ENCODE peak calls at places on chromosomes 1 and 21, in ten cellular contexts. One of them, this sample, is unnamed.

GRCh38 chr1:174954686-174955669 is 44.8 kb upstream of the CACYBP start:
- DNase-seq in kidney tubule cell: no peak
- DNase-seq in stimulated activated CD8-positive, alpha-beta memory T cell treated with anti-CD3 and anti-CD28 coated beads, Interleukin-4, amount 100 ng/mL, for 24 hours: no peak
- DNase-seq in AG10803: no peak
- DNase-seq in ELR: no peak
- DNase-seq in naive thymus-derived CD8-positive, alpha-beta T cell: no peak
- DNase-seq in T-helper 2 cell: no peak
- DNase-seq in DMS79 treated with DMSO at 0.1 percent for 48 hours: peak; percentile 91
- DNase-seq in substantia nigra: no peak
- DNase-seq in fibroblast of pulmonary artery: no peak
- DNase-seq in this sample: no peak

GRCh38 chr1:211381481-211382181 is 55.0 kb downstream of the TRAF5 start:
- DNase-seq in ELR: peak; percentile 8
- DNase-seq in stimulated activated CD8-positive, alpha-beta memory T cell treated with anti-CD3 and anti-CD28 coated beads, Interleukin-4, amount 100 ng/mL, for 24 hours: no peak
- DNase-seq in fibroblast of pulmonary artery: no peak
- DNase-seq in substantia nigra: no peak
- DNase-seq in kidney tubule cell: no peak
- DNase-seq in DMS79 treated with DMSO at 0.1 percent for 48 hours: no peak
- DNase-seq in naive thymus-derived CD8-positive, alpha-beta T cell: no peak
- DNase-seq in T-helper 2 cell: no peak
- DNase-seq in AG10803: no peak
- DNase-seq in this sample: no peak

GRCh38 chr1:221478050-221478949 is 263.6 kb downstream of the DUSP10 start:
- DNase-seq in AG10803: peak; percentile 84
- DNase-seq in kidney tubule cell: peak; percentile 95
- DNase-seq in T-helper 2 cell: peak; percentile 15
- DNase-seq in fibroblast of pulmonary artery: peak; percentile 89
- DNase-seq in ELR: peak; percentile 93
- DNase-seq in DMS79 treated with DMSO at 0.1 percent for 48 hours: peak; percentile 4
- DNase-seq in substantia nigra: peak; percentile 3
- DNase-seq in stimulated activated CD8-positive, alpha-beta memory T cell treated with anti-CD3 and anti-CD28 coated beads, Interleukin-4, amount 100 ng/mL, for 24 hours: peak; percentile 20
- DNase-seq in naive thymus-derived CD8-positive, alpha-beta T cell: peak; percentile 76
- DNase-seq in this sample: peak; percentile 74

GRCh38 chr1:28577738-28578536 is 14.1 kb upstream of the RAB42 start:
- DNase-seq in naive thymus-derived CD8-positive, alpha-beta T cell: no peak
- DNase-seq in kidney tubule cell: peak; percentile 60
- DNase-seq in T-helper 2 cell: no peak
- DNase-seq in AG10803: no peak
- DNase-seq in ELR: peak; percentile 30
- DNase-seq in substantia nigra: no peak
- DNase-seq in DMS79 treated with DMSO at 0.1 percent for 48 hours: no peak
- DNase-seq in fibroblast of pulmonary artery: no peak
- DNase-seq in stimulated activated CD8-positive, alpha-beta memory T cell treated with anti-CD3 and anti-CD28 coated beads, Interleukin-4, amount 100 ng/mL, for 24 hours: no peak
- DNase-seq in this sample: no peak

GRCh38 chr1:206498685-206499084 is 8.6 kb upstream of the RASSF5 start:
- DNase-seq in T-helper 2 cell: no peak
- DNase-seq in stimulated activated CD8-positive, alpha-beta memory T cell treated with anti-CD3 and anti-CD28 coated beads, Interleukin-4, amount 100 ng/mL, for 24 hours: no peak
- DNase-seq in substantia nigra: no peak
- DNase-seq in naive thymus-derived CD8-positive, alpha-beta T cell: no peak
- DNase-seq in DMS79 treated with DMSO at 0.1 percent for 48 hours: no peak
- DNase-seq in fibroblast of pulmonary artery: no peak
- DNase-seq in kidney tubule cell: peak; percentile 94
- DNase-seq in ELR: peak; percentile 17
- DNase-seq in AG10803: no peak
- DNase-seq in this sample: peak; percentile 53

GRCh38 chr1:156616463-156616862 is 2.8 kb upstream of the HAPLN2 start:
- DNase-seq in substantia nigra: no peak
- DNase-seq in DMS79 treated with DMSO at 0.1 percent for 48 hours: no peak
- DNase-seq in kidney tubule cell: peak; percentile 28
- DNase-seq in stimulated activated CD8-positive, alpha-beta memory T cell treated with anti-CD3 and anti-CD28 coated beads, Interleukin-4, amount 100 ng/mL, for 24 hours: no peak
- DNase-seq in ELR: peak; percentile 37
- DNase-seq in fibroblast of pulmonary artery: peak; percentile 64
- DNase-seq in naive thymus-derived CD8-positive, alpha-beta T cell: no peak
- DNase-seq in T-helper 2 cell: no peak
- DNase-seq in AG10803: no peak
- DNase-seq in this sample: peak; percentile 41

GRCh38 chr1:155026588-155026987 is 7.0 kb downstream of the DCST2 start:
- DNase-seq in substantia nigra: no peak
- DNase-seq in AG10803: no peak
- DNase-seq in kidney tubule cell: peak; percentile 85
- DNase-seq in T-helper 2 cell: no peak
- DNase-seq in fibroblast of pulmonary artery: no peak
- DNase-seq in naive thymus-derived CD8-positive, alpha-beta T cell: no peak
- DNase-seq in ELR: peak; percentile 85
- DNase-seq in DMS79 treated with DMSO at 0.1 percent for 48 hours: no peak
- DNase-seq in stimulated activated CD8-positive, alpha-beta memory T cell treated with anti-CD3 and anti-CD28 coated beads, Interleukin-4, amount 100 ng/mL, for 24 hours: no peak
- DNase-seq in this sample: peak; percentile 60

GRCh38 chr1:95733671-95734070 is 499.7 kb downstream of the RWDD3 start:
- DNase-seq in AG10803: no peak
- DNase-seq in fibroblast of pulmonary artery: no peak
- DNase-seq in DMS79 treated with DMSO at 0.1 percent for 48 hours: no peak
- DNase-seq in naive thymus-derived CD8-positive, alpha-beta T cell: no peak
- DNase-seq in substantia nigra: no peak
- DNase-seq in T-helper 2 cell: no peak
- DNase-seq in kidney tubule cell: no peak
- DNase-seq in ELR: no peak
- DNase-seq in stimulated activated CD8-positive, alpha-beta memory T cell treated with anti-CD3 and anti-CD28 coated beads, Interleukin-4, amount 100 ng/mL, for 24 hours: no peak
- DNase-seq in this sample: no peak

GRCh38 chr1:212561501-212561931 is 47.0 kb upstream of the ATF3 start:
- DNase-seq in T-helper 2 cell: no peak
- DNase-seq in stimulated activated CD8-positive, alpha-beta memory T cell treated with anti-CD3 and anti-CD28 coated beads, Interleukin-4, amount 100 ng/mL, for 24 hours: no peak
- DNase-seq in ELR: peak; percentile 75
- DNase-seq in AG10803: peak; percentile 45
- DNase-seq in fibroblast of pulmonary artery: peak; percentile 18
- DNase-seq in naive thymus-derived CD8-positive, alpha-beta T cell: no peak
- DNase-seq in DMS79 treated with DMSO at 0.1 percent for 48 hours: no peak
- DNase-seq in kidney tubule cell: peak; percentile 74
- DNase-seq in substantia nigra: no peak
- DNase-seq in this sample: no peak

GRCh38 chr1:232533328-232533727 is 96.6 kb downstream of the SIPA1L2 start:
- DNase-seq in kidney tubule cell: no peak
- DNase-seq in naive thymus-derived CD8-positive, alpha-beta T cell: no peak
- DNase-seq in fibroblast of pulmonary artery: no peak
- DNase-seq in substantia nigra: no peak
- DNase-seq in AG10803: no peak
- DNase-seq in ELR: no peak
- DNase-seq in T-helper 2 cell: no peak
- DNase-seq in stimulated activated CD8-positive, alpha-beta memory T cell treated with anti-CD3 and anti-CD28 coated beads, Interleukin-4, amount 100 ng/mL, for 24 hours: no peak
- DNase-seq in DMS79 treated with DMSO at 0.1 percent for 48 hours: no peak
- DNase-seq in this sample: no peak

GRCh38 chr1:110390096-110390495 is 730 bp downstream of the SLC16A4 start:
- DNase-seq in kidney tubule cell: peak; percentile 75
- DNase-seq in naive thymus-derived CD8-positive, alpha-beta T cell: no peak
- DNase-seq in ELR: peak; percentile 84
- DNase-seq in DMS79 treated with DMSO at 0.1 percent for 48 hours: no peak
- DNase-seq in AG10803: peak; percentile 76
- DNase-seq in stimulated activated CD8-positive, alpha-beta memory T cell treated with anti-CD3 and anti-CD28 coated beads, Interleukin-4, amount 100 ng/mL, for 24 hours: no peak
- DNase-seq in substantia nigra: no peak
- DNase-seq in fibroblast of pulmonary artery: peak; percentile 59
- DNase-seq in T-helper 2 cell: no peak
- DNase-seq in this sample: no peak

GRCh38 chr21:20647603-20648002 is 350.6 kb upstream of the NCAM2 start:
- DNase-seq in stimulated activated CD8-positive, alpha-beta memory T cell treated with anti-CD3 and anti-CD28 coated beads, Interleukin-4, amount 100 ng/mL, for 24 hours: no peak
- DNase-seq in T-helper 2 cell: no peak
- DNase-seq in substantia nigra: no peak
- DNase-seq in fibroblast of pulmonary artery: no peak
- DNase-seq in AG10803: no peak
- DNase-seq in kidney tubule cell: no peak
- DNase-seq in ELR: peak; percentile 61
- DNase-seq in DMS79 treated with DMSO at 0.1 percent for 48 hours: no peak
- DNase-seq in naive thymus-derived CD8-positive, alpha-beta T cell: no peak
- DNase-seq in this sample: peak; percentile 63

GRCh38 chr1:224540535-224540934 is 75.6 kb upstream of the CNIH3 start:
- DNase-seq in naive thymus-derived CD8-positive, alpha-beta T cell: no peak
- DNase-seq in stimulated activated CD8-positive, alpha-beta memory T cell treated with anti-CD3 and anti-CD28 coated beads, Interleukin-4, amount 100 ng/mL, for 24 hours: no peak
- DNase-seq in fibroblast of pulmonary artery: no peak
- DNase-seq in AG10803: no peak
- DNase-seq in T-helper 2 cell: no peak
- DNase-seq in substantia nigra: no peak
- DNase-seq in ELR: no peak
- DNase-seq in kidney tubule cell: no peak
- DNase-seq in DMS79 treated with DMSO at 0.1 percent for 48 hours: no peak
- DNase-seq in this sample: no peak

GRCh38 chr1:206686486-206687249 is 2.0 kb downstream of the MAPKAPK2 start:
- DNase-seq in T-helper 2 cell: no peak
- DNase-seq in stimulated activated CD8-positive, alpha-beta memory T cell treated with anti-CD3 and anti-CD28 coated beads, Interleukin-4, amount 100 ng/mL, for 24 hours: no peak
- DNase-seq in kidney tubule cell: peak; percentile 29
- DNase-seq in fibroblast of pulmonary artery: no peak
- DNase-seq in DMS79 treated with DMSO at 0.1 percent for 48 hours: no peak
- DNase-seq in ELR: peak; percentile 34
- DNase-seq in AG10803: no peak
- DNase-seq in substantia nigra: no peak
- DNase-seq in naive thymus-derived CD8-positive, alpha-beta T cell: no peak
- DNase-seq in this sample: no peak

GRCh38 chr1:52139817-52140540 is 1.9 kb upstream of the ZFYVE9 start:
- DNase-seq in T-helper 2 cell: no peak
- DNase-seq in substantia nigra: no peak
- DNase-seq in stimulated activated CD8-positive, alpha-beta memory T cell treated with anti-CD3 and anti-CD28 coated beads, Interleukin-4, amount 100 ng/mL, for 24 hours: no peak
- DNase-seq in DMS79 treated with DMSO at 0.1 percent for 48 hours: peak; percentile 52
- DNase-seq in kidney tubule cell: peak; percentile 83
- DNase-seq in ELR: peak; percentile 93
- DNase-seq in naive thymus-derived CD8-positive, alpha-beta T cell: no peak
- DNase-seq in AG10803: peak; percentile 90
- DNase-seq in fibroblast of pulmonary artery: peak; percentile 93
- DNase-seq in this sample: peak; percentile 80

GRCh38 chr1:206502403-206502802 is 4.9 kb upstream of the RASSF5 start:
- DNase-seq in DMS79 treated with DMSO at 0.1 percent for 48 hours: no peak
- DNase-seq in AG10803: no peak
- DNase-seq in substantia nigra: no peak
- DNase-seq in stimulated activated CD8-positive, alpha-beta memory T cell treated with anti-CD3 and anti-CD28 coated beads, Interleukin-4, amount 100 ng/mL, for 24 hours: no peak
- DNase-seq in fibroblast of pulmonary artery: no peak
- DNase-seq in ELR: no peak
- DNase-seq in naive thymus-derived CD8-positive, alpha-beta T cell: no peak
- DNase-seq in T-helper 2 cell: no peak
- DNase-seq in kidney tubule cell: no peak
- DNase-seq in this sample: no peak

GRCh38 chr21:29367335-29367734 is 68.6 kb downstream of the BACH1 start:
- DNase-seq in AG10803: no peak
- DNase-seq in substantia nigra: no peak
- DNase-seq in naive thymus-derived CD8-positive, alpha-beta T cell: no peak
- DNase-seq in T-helper 2 cell: no peak
- DNase-seq in ELR: no peak
- DNase-seq in fibroblast of pulmonary artery: no peak
- DNase-seq in stimulated activated CD8-positive, alpha-beta memory T cell treated with anti-CD3 and anti-CD28 coated beads, Interleukin-4, amount 100 ng/mL, for 24 hours: no peak
- DNase-seq in kidney tubule cell: no peak
- DNase-seq in DMS79 treated with DMSO at 0.1 percent for 48 hours: no peak
- DNase-seq in this sample: no peak

GRCh38 chr1:154745286-154745731 is 124.8 kb downstream of the KCNN3 start:
- DNase-seq in fibroblast of pulmonary artery: peak; percentile 33
- DNase-seq in kidney tubule cell: no peak
- DNase-seq in naive thymus-derived CD8-positive, alpha-beta T cell: no peak
- DNase-seq in substantia nigra: no peak
- DNase-seq in T-helper 2 cell: no peak
- DNase-seq in stimulated activated CD8-positive, alpha-beta memory T cell treated with anti-CD3 and anti-CD28 coated beads, Interleukin-4, amount 100 ng/mL, for 24 hours: no peak
- DNase-seq in ELR: no peak
- DNase-seq in DMS79 treated with DMSO at 0.1 percent for 48 hours: no peak
- DNase-seq in AG10803: peak; percentile 64
- DNase-seq in this sample: no peak

GRCh38 chr1:167601442-167602380 is 28.3 kb upstream of the RCSD1 start:
- DNase-seq in AG10803: peak; percentile 13
- DNase-seq in T-helper 2 cell: no peak
- DNase-seq in naive thymus-derived CD8-positive, alpha-beta T cell: no peak
- DNase-seq in DMS79 treated with DMSO at 0.1 percent for 48 hours: no peak
- DNase-seq in kidney tubule cell: no peak
- DNase-seq in substantia nigra: no peak
- DNase-seq in stimulated activated CD8-positive, alpha-beta memory T cell treated with anti-CD3 and anti-CD28 coated beads, Interleukin-4, amount 100 ng/mL, for 24 hours: no peak
- DNase-seq in fibroblast of pulmonary artery: no peak
- DNase-seq in ELR: no peak
- DNase-seq in this sample: no peak

GRCh38 chr1:33655496-33655895 is 183.1 kb downstream of the ZSCAN20 start:
- DNase-seq in fibroblast of pulmonary artery: no peak
- DNase-seq in ELR: no peak
- DNase-seq in T-helper 2 cell: no peak
- DNase-seq in DMS79 treated with DMSO at 0.1 percent for 48 hours: no peak
- DNase-seq in AG10803: no peak
- DNase-seq in kidney tubule cell: no peak
- DNase-seq in substantia nigra: no peak
- DNase-seq in naive thymus-derived CD8-positive, alpha-beta T cell: no peak
- DNase-seq in stimulated activated CD8-positive, alpha-beta memory T cell treated with anti-CD3 and anti-CD28 coated beads, Interleukin-4, amount 100 ng/mL, for 24 hours: no peak
- DNase-seq in this sample: no peak

GRCh38 chr21:46122241-46122671 is 24.3 kb downstream of the COL6A2 start:
- DNase-seq in ELR: peak; percentile 93
- DNase-seq in DMS79 treated with DMSO at 0.1 percent for 48 hours: no peak
- DNase-seq in substantia nigra: no peak
- DNase-seq in AG10803: peak; percentile 74
- DNase-seq in naive thymus-derived CD8-positive, alpha-beta T cell: peak; percentile 42
- DNase-seq in stimulated activated CD8-positive, alpha-beta memory T cell treated with anti-CD3 and anti-CD28 coated beads, Interleukin-4, amount 100 ng/mL, for 24 hours: no peak
- DNase-seq in T-helper 2 cell: no peak
- DNase-seq in fibroblast of pulmonary artery: peak; percentile 77
- DNase-seq in kidney tubule cell: no peak
- DNase-seq in this sample: peak; percentile 78

GRCh38 chr1:67257173-67257535 is 50.5 kb upstream of the IL12RB2 start:
- DNase-seq in naive thymus-derived CD8-positive, alpha-beta T cell: no peak
- DNase-seq in fibroblast of pulmonary artery: no peak
- DNase-seq in AG10803: no peak
- DNase-seq in stimulated activated CD8-positive, alpha-beta memory T cell treated with anti-CD3 and anti-CD28 coated beads, Interleukin-4, amount 100 ng/mL, for 24 hours: no peak
- DNase-seq in ELR: no peak
- DNase-seq in kidney tubule cell: no peak
- DNase-seq in substantia nigra: no peak
- DNase-seq in DMS79 treated with DMSO at 0.1 percent for 48 hours: no peak
- DNase-seq in T-helper 2 cell: no peak
- DNase-seq in this sample: no peak

GRCh38 chr21:38888956-38889605 is 83.4 kb downstream of the ETS2 start:
- DNase-seq in naive thymus-derived CD8-positive, alpha-beta T cell: no peak
- DNase-seq in ELR: no peak
- DNase-seq in AG10803: peak; percentile 29
- DNase-seq in kidney tubule cell: no peak
- DNase-seq in DMS79 treated with DMSO at 0.1 percent for 48 hours: no peak
- DNase-seq in fibroblast of pulmonary artery: no peak
- DNase-seq in substantia nigra: no peak
- DNase-seq in stimulated activated CD8-positive, alpha-beta memory T cell treated with anti-CD3 and anti-CD28 coated beads, Interleukin-4, amount 100 ng/mL, for 24 hours: no peak
- DNase-seq in T-helper 2 cell: no peak
- DNase-seq in this sample: no peak

GRCh38 chr1:11407301-11407994 is 71.5 kb upstream of the DISP3 start:
- DNase-seq in ELR: no peak
- DNase-seq in fibroblast of pulmonary artery: no peak
- DNase-seq in substantia nigra: no peak
- DNase-seq in T-helper 2 cell: no peak
- DNase-seq in naive thymus-derived CD8-positive, alpha-beta T cell: no peak
- DNase-seq in DMS79 treated with DMSO at 0.1 percent for 48 hours: peak; percentile 58
- DNase-seq in kidney tubule cell: no peak
- DNase-seq in AG10803: no peak
- DNase-seq in stimulated activated CD8-positive, alpha-beta memory T cell treated with anti-CD3 and anti-CD28 coated beads, Interleukin-4, amount 100 ng/mL, for 24 hours: peak; percentile 7
- DNase-seq in this sample: no peak